ENCODE peak calls at places on chromosomes 2 and 18, in four cellular contexts. E, R, W and Z are unnamed samples.
A peak's percentile ranks its signal among the peaks of the same experiment; 100 is the strongest.

GRCh38 chr18:62485684-62486083 is 37.1 kb upstream of the ZCCHC2 start:
- DNase-seq in E (peak; percentile 74), R (peak; percentile 72), W (peak; percentile 81), Z (peak; percentile 82)

GRCh38 chr2:219218279-219219112 is at the start of gene ABCB6:
- DNase-seq in E (peak; percentile 79), R (peak; percentile 91), W (peak; percentile 96), Z (peak; percentile 91)

GRCh38 chr2:204024503-204024902 is 87.9 kb downstream of the ICOS start:
- DNase-seq in E (peak; percentile 44), R (peak; percentile 47), W (no peak), Z (peak; percentile 14)

GRCh38 chr18:79738565-79739439 is 58.9 kb upstream of the KCNG2 start:
- DNase-seq in E (no peak), R (no peak), W (no peak), Z (no peak)

GRCh38 chr2:232325324-232326273 is 53.0 kb upstream of the ALPP start:
- DNase-seq in E (peak; percentile 67), R (peak; percentile 76), W (peak; percentile 38), Z (peak; percentile 31)

GRCh38 chr2:38750793-38751042 is 443 bp downstream of the SRSF7 start:
- DNase-seq in E (peak; percentile 45), R (no peak), W (peak; percentile 69), Z (peak; percentile 58)

GRCh38 chr2:134736167-134736885 is 17.5 kb upstream of the TMEM163 start:
- DNase-seq in E (peak; percentile 44), R (peak; percentile 39), W (no peak), Z (no peak)

GRCh38 chr2:60741588-60741987 is 14.5 kb upstream of the PAPOLG start:
- DNase-seq in E (no peak), R (peak; percentile 51), W (no peak), Z (no peak)

GRCh38 chr2:239400000-239400831 is 604 bp downstream of the HDAC4 start:
- DNase-seq in E (no peak), R (no peak), W (peak; percentile 33), Z (peak; percentile 67)

GRCh38 chr18:36130039-36130831 is 536 bp downstream of the ELP2 start:
- DNase-seq in E (no peak), R (no peak), W (no peak), Z (no peak)

GRCh38 chr2:45607701-45608100 is 3.4 kb downstream of the SRBD1 start:
- DNase-seq in E (peak; percentile 10), R (peak; percentile 32), W (peak; percentile 14), Z (peak; percentile 26)

GRCh38 chr2:109736177-109736827 is 57.8 kb upstream of the RGPD5 start:
- DNase-seq in E (peak; percentile 54), R (peak; percentile 53), W (peak; percentile 35), Z (peak; percentile 60)

GRCh38 chr2:42138163-42139016 is 30.8 kb upstream of the EML4 start:
- DNase-seq in E (peak; percentile 58), R (no peak), W (no peak), Z (no peak)

GRCh38 chr2:56185101-56185581 is 1.4 kb downstream of the CCDC85A start:
- DNase-seq in E (peak; percentile 44), R (no peak), W (peak; percentile 56), Z (peak; percentile 5)

GRCh38 chr2:226661789-226662545 is 137.7 kb downstream of the IRS1 start:
- DNase-seq in E (peak; percentile 58), R (peak; percentile 8), W (no peak), Z (no peak)

GRCh38 chr2:147712051-147712450 is 132.8 kb upstream of the ACVR2A start:
- DNase-seq in E (no peak), R (no peak), W (no peak), Z (no peak)

GRCh38 chr2:23596316-23596885 is 211.4 kb downstream of the KLHL29 start:
- DNase-seq in E (no peak), R (no peak), W (peak; percentile 63), Z (no peak)

GRCh38 chr18:56721491-56721890 is 70.3 kb downstream of the WDR7 start:
- DNase-seq in E (no peak), R (no peak), W (no peak), Z (no peak)

GRCh38 chr2:38215511-38215910 is 139.6 kb upstream of the CYP1B1 start:
- DNase-seq in E (no peak), R (no peak), W (no peak), Z (no peak)

GRCh38 chr18:78679061-78679460 is 300.6 kb upstream of the SALL3 start:
- DNase-seq in E (no peak), R (no peak), W (no peak), Z (no peak)

GRCh38 chr2:213122730-213123129 is 28.7 kb downstream of the IKZF2 start:
- DNase-seq in E (peak; percentile 11), R (no peak), W (no peak), Z (peak; percentile 11)

GRCh38 chr2:118805061-118805690 is 42.3 kb downstream of the EN1 start:
- DNase-seq in E (no peak), R (no peak), W (no peak), Z (no peak)

GRCh38 chr18:28854964-28855363 is 678.0 kb upstream of the CDH2 start:
- DNase-seq in E (no peak), R (peak; percentile 5), W (no peak), Z (no peak)

GRCh38 chr18:67574749-67575148 is 58.2 kb upstream of the DSEL start:
- DNase-seq in E (no peak), R (no peak), W (no peak), Z (no peak)

GRCh38 chr18:57980573-57981348 is 63.3 kb upstream of the NEDD4L start:
- DNase-seq in E (no peak), R (no peak), W (peak; percentile 90), Z (no peak)

GRCh38 chr2:99900589-99900988 is 241.8 kb downstream of the AFF3 start:
- DNase-seq in E (no peak), R (no peak), W (no peak), Z (no peak)

GRCh38 chr18:22473366-22473765 is 55.7 kb upstream of the CTAGE1 start:
- DNase-seq in E (no peak), R (no peak), W (no peak), Z (no peak)

GRCh38 chr2:220880623-220881022 is 691.5 kb downstream of the EPHA4 start:
- DNase-seq in E (no peak), R (no peak), W (no peak), Z (no peak)

GRCh38 chr18:79529991-79530390 is 134.3 kb downstream of the NFATC1 start:
- DNase-seq in E (no peak), R (no peak), W (no peak), Z (no peak)

GRCh38 chr2:216130346-216130951 is 21.3 kb downstream of the XRCC5 start:
- DNase-seq in E (no peak), R (no peak), W (no peak), Z (no peak)

GRCh38 chr2:158664987-158665386 is 130.1 kb upstream of the DAPL1 start:
- DNase-seq in E (no peak), R (no peak), W (no peak), Z (no peak)

GRCh38 chr2:223941579-223942277 is 3.4 kb downstream of the WDFY1 start:
- DNase-seq in E (no peak), R (no peak), W (no peak), Z (peak; percentile 26)

GRCh38 chr2:160288324-160288723 is 88.3 kb upstream of the ITGB6 start:
- DNase-seq in E (no peak), R (no peak), W (no peak), Z (no peak)

GRCh38 chr2:170354855-170355649 is 177.1 kb downstream of the MYO3B start:
- DNase-seq in E (no peak), R (no peak), W (peak; percentile 83), Z (no peak)

GRCh38 chr2:237698338-237698694 is 70.9 kb downstream of the LRRFIP1 start:
- DNase-seq in E (no peak), R (no peak), W (no peak), Z (no peak)

GRCh38 chr2:113974727-113975126 is 84.8 kb downstream of the ACTR3 start:
- DNase-seq in E (no peak), R (no peak), W (no peak), Z (no peak)

GRCh38 chr2:240604939-240605716 is 18.6 kb downstream of the CAPN10 start:
- DNase-seq in E (peak; percentile 73), R (no peak), W (no peak), Z (peak; percentile 97)

GRCh38 chr18:36493349-36494281 is 196.1 kb downstream of the FHOD3 start:
- DNase-seq in E (no peak), R (peak; percentile 40), W (no peak), Z (peak; percentile 88)

GRCh38 chr2:9096761-9097160 is 93.3 kb upstream of the MBOAT2 start:
- DNase-seq in E (no peak), R (no peak), W (no peak), Z (no peak)